ENCODE peak calls at places on chromosomes 16 and 17, in four cellular contexts. D is tibial nerve, T is caudate nucleus, M is heart left ventricle. S is an unnamed sample.

GRCh38 chr16:81645303-81645702 is 133.8 kb upstream of the PLCG2 start:
- DNase-seq in T (peak; percentile 62), D (no peak), M (peak; percentile 45), S (peak; percentile 80)

GRCh38 chr17:44543213-44543904 is 13.9 kb upstream of the FZD2 start:
- DNase-seq in M (no peak), T (no peak), D (no peak), S (no peak)

GRCh38 chr16:75946058-75946457 is 219.8 kb upstream of the CPHXL start:
- DNase-seq in M (no peak), D (no peak), T (no peak), S (no peak)

GRCh38 chr17:59534583-59534982 is 30.8 kb upstream of the DHX40 start:
- DNase-seq in M (no peak), D (no peak), T (no peak), S (no peak)

GRCh38 chr16:72467157-72467759 is 295.3 kb upstream of the PMFBP1 start:
- DNase-seq in D (no peak), T (no peak), M (no peak), S (no peak)

GRCh38 chr17:76381633-76382304 is 2.6 kb upstream of the SPHK1 start:
- DNase-seq in D (peak; percentile 50), T (no peak), M (no peak), S (no peak)

GRCh38 chr17:10384175-10384574 is 11.4 kb upstream of the MYH13 start:
- DNase-seq in M (no peak), T (no peak), D (no peak), S (no peak)

GRCh38 chr17:73042809-73043685 is 49.4 kb downstream of the SLC39A11 start:
- DNase-seq in D (no peak), T (no peak), M (no peak), S (no peak)

GRCh38 chr16:11650641-11651591 is 17.3 kb upstream of the SNN start:
- DNase-seq in M (no peak), D (no peak), T (no peak), S (no peak)

DNA sequence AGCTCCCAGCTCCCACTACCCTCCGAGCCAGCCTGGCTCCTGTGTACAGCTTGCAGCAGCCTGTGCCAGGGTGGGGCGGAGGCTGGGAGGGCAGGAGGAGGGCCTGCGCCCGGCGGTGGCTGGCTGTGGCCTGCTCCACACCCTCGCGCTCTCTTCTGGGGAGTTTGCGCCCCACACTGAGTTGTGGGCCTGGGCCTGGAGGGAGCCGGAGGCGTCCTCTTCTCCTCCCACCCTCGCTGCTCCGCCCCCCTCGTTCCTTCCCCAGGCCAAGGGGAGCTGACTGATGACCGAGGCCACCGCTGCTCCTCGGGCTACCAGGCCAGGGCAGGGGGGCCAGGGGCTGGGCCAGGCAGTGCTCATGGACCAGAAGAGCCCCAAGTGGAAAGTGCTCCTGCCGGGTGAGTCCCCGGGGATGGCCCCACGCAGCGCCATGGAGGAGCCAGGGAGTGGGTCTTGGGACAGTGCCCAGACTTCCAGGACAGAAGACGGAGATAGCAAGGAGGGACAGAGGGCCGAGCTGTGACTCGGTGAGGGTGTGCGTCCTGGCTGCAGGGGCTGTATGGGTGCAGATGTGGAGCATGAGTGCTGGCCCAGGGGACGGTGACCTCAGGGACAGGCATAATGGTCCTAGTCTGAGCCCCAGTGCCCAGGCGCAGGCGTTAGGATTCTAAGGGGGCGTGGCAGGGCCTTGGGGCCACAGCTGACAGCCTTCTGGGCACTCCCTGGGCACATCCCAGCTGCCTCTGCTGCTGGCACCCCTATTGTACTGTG is 242.1 kb upstream of the GSE1 start:
- DNase-seq in D (peak; percentile 31), T (no peak), M (no peak), S (no peak)
- H3K27ac ChIP-seq in D (peak overlapping the region; percentile 85), T (no peak overlapping the region), M (peak overlapping the region; percentile 82), S (peak overlapping the region; percentile 80)

GRCh38 chr17:962650-963049 is 16.9 kb downstream of the NXN start:
- DNase-seq in D (no peak), T (no peak), M (no peak), S (no peak)

GRCh38 chr17:964881-965280 is 14.7 kb downstream of the NXN start:
- DNase-seq in T (no peak), M (no peak), D (no peak), S (no peak)

GRCh38 chr17:965311-965989 is 14.1 kb downstream of the NXN start:
- DNase-seq in T (no peak), M (no peak), D (no peak), S (no peak)

GRCh38 chr17:958712-959451 is 20.7 kb downstream of the NXN start:
- DNase-seq in T (no peak), D (no peak), M (no peak), S (no peak)

DNA sequence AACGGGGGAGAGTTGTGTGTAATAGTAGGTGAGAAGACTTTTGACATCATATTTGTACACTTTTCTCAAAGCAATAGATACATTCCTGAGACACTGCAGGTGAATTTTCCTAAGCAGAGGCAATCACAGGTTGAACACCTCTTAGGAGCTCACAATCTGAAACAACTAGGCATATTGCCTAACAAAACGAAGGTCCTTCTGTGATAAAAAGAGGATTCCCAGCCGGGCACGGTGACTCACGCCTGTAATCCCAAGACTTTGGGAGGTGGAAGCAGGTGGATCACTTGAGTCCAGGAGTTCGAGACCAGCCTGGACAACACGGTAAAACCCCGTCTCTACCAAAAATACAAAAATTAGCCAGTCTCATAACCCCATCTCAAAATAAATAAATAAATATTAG is 17.4 kb downstream of the NXN start:
- DNase-seq in D (no peak), M (no peak), T (no peak), S (no peak)
- H3K27ac ChIP-seq in D (no peak overlapping the region), M (peak overlapping the region; percentile 80), T (no peak overlapping the region), S (no peak overlapping the region)

DNA sequence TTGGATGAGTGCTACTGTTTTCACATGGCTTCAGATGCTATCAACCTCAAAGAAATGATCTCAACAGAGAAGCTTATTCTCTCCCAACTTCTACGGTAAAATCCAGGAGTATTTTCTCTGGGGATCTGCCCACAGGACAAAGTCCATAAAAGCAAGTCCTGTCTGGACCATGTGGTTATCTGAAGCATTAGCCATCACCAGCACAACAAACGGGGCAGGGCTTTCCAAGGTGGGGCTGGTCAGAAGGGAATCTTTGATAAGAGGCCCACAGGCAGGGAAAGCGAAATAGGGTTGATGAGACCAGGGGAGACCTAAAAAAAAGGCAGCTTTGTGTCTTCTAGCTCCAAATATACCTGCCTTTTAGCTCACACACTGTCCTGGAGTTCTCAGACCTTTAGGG is 38.7 kb upstream of the CACNG3 start:
- DNase-seq in D (no peak), T (no peak), M (no peak), S (no peak)
- H3K27ac ChIP-seq in D (no peak overlapping the region), T (no peak overlapping the region), M (no peak overlapping the region), S (no peak overlapping the region)

GRCh38 chr17:67546578-67547527 is 169.8 kb downstream of the PITPNC1 start:
- DNase-seq in M (peak; percentile 68), D (no peak), T (peak; percentile 32), S (peak; percentile 72)

GRCh38 chr17:67549787-67550186 is 167.9 kb upstream of the NOL11 start:
- DNase-seq in T (no peak), D (no peak), M (peak; percentile 58), S (peak; percentile 31)

GRCh38 chr17:67542219-67543114 is 165.4 kb downstream of the PITPNC1 start:
- DNase-seq in M (no peak), D (no peak), T (no peak), S (no peak)

GRCh38 chr17:67548693-67549092 is 169.0 kb upstream of the NOL11 start:
- DNase-seq in D (no peak), M (no peak), T (no peak), S (no peak)

GRCh38 chr17:67544364-67544763 is 167.3 kb downstream of the PITPNC1 start:
- DNase-seq in D (no peak), M (no peak), T (no peak), S (peak; percentile 22)
- H3K27ac ChIP-seq in D (no peak overlapping the region), M (no peak overlapping the region), T (peak overlapping the region; percentile 52), S (no peak overlapping the region)

DNA sequence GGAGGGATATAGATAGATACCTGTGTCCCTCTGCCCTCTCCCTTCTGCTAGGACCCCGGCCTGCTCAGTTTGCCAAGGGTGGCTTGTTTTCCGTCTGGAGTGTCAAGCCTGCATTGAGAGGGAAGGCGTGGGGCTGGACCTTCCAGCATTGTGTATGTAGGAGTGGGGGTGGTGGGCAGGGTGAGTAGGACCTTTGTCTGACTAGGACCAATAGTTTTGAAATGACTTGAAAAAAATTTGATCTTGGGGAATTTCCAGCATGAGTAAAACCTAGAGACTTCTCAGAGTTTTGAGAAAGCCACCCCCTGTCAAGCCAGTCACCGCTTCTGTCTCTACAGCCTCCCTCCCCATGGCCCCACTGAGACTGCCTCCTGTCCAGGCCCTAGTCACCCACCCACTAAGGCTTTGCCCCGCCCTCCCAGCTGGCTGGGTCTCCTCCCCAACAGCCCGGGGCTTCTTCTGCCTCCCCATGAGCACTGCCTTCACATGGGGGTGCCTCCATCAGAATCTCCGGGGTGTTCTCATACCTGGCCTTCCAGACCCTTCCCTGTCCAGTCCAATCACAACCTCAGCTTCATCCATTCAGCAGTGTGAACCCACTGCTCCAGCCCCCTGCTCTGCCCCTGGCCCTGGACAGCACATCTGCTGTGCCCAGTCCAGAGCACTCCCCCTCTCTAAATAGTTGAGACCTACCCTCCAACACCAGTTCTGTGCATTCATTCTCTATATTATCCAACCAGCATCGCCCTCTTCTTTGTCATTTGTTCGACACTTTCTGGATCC is 207.0 kb downstream of the MSI2 start:
- DNase-seq in D (no peak), M (no peak), T (no peak), S (no peak)
- H3K27ac ChIP-seq in D (no peak overlapping the region), M (no peak overlapping the region), T (peak overlapping the region; percentile 78), S (no peak overlapping the region)

GRCh38 chr17:850828-851759 is 68.9 kb downstream of the MRM3 start:
- DNase-seq in M (peak; percentile 38), D (no peak), T (no peak), S (no peak)
- H3K27ac ChIP-seq in M (peak overlapping the region; percentile 86), D (no peak overlapping the region), T (no peak overlapping the region), S (peak overlapping the region; percentile 36)

GRCh38 chr17:20073056-20073979 is 64.2 kb downstream of the SPECC1 start:
- DNase-seq in T (no peak), D (peak; percentile 69), M (peak; percentile 69), S (no peak)

GRCh38 chr17:20074001-20074400 is 64.8 kb downstream of the SPECC1 start:
- DNase-seq in M (no peak), T (no peak), D (no peak), S (no peak)

GRCh38 chr17:20074489-20074888 is 65.3 kb downstream of the SPECC1 start:
- DNase-seq in D (no peak), M (no peak), T (no peak), S (no peak)

GRCh38 chr17:20080513-20080912 is 71.4 kb downstream of the SPECC1 start:
- DNase-seq in M (no peak), T (no peak), D (no peak), S (no peak)

DNA sequence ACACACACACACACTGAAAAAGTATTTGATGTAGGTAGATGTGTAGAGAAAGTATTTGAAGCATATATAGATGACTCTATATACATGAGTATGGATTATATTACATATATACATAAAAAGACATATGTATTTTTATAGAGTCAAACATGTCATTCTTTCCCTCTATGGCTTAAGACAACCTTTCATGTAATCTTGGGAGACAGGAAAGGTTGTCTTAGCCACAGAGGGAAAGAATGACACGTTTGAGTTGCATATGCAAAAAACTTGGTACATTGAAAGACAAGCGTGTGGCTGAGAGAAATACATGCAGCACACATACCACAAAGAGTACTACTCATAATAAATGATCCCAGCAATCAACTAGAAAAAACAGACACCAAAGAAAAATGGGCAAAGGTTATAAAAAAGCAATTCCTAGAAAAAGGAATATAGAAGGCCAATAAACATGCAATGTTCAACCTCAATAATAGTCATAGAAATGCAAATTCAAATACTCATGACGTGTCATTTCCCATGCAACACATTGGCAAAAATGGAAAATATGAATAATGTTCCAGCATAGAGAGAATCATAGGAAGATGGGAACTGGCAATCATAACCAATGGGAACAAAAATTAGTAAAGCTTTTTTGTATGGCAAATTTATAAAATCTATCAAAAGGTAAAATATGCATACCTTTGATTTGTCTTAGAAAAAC is 69.0 kb downstream of the SPECC1 start:
- DNase-seq in M (no peak), D (no peak), T (no peak), S (no peak)
- H3K27ac ChIP-seq in M (no peak overlapping the region), D (no peak overlapping the region), T (no peak overlapping the region), S (no peak overlapping the region)

S was measured in coronary artery.